ENCODE peak calls at places on chromosome 2, in four cellular contexts. E is IMR-90, U is progenitor cell of endocrine pancreas, O is cardiac fibroblast. X is an unnamed sample.

GRCh38 chr2:134499307-134499706 is 219.5 kb downstream of the TMEM163 start:
- DNase-seq in E (no peak), U (no peak), O (no peak), X (no peak)

GRCh38 chr2:49248506-49248905 is 94.2 kb upstream of the FSHR start:
- DNase-seq in E (peak; percentile 96), U (no peak), O (peak; percentile 98), X (peak; percentile 96)

GRCh38 chr2:180559766-180560165 is 420.6 kb upstream of the UBE2E3 start:
- DNase-seq in E (no peak), U (no peak), O (no peak), X (peak; percentile 25)

GRCh38 chr2:38960609-38961320 is 71.1 kb downstream of the ARHGEF33 start:
- DNase-seq in E (no peak), U (no peak), O (no peak), X (no peak)

GRCh38 chr2:9108210-9108967 is 98.2 kb upstream of the ASAP2 start:
- DNase-seq in E (peak; percentile 51), U (no peak), O (no peak), X (no peak)

GRCh38 chr2:152456262-152456661 is 121.3 kb downstream of the FMNL2 start:
- DNase-seq in E (peak; percentile 20), U (no peak), O (peak; percentile 61), X (peak; percentile 57)

GRCh38 chr2:86396304-86396785 is 44.8 kb upstream of the KDM3A start:
- DNase-seq in E (peak; percentile 20), U (no peak), O (peak; percentile 52), X (peak; percentile 18)

GRCh38 chr2:215059724-215060123 is 78.7 kb downstream of the ABCA12 start:
- DNase-seq in E (peak; percentile 11), U (no peak), O (peak; percentile 6), X (peak; percentile 3)

GRCh38 chr2:101080214-101081068 is 70.7 kb downstream of the TBC1D8 start:
- DNase-seq in E (no peak), U (no peak), O (no peak), X (no peak)

GRCh38 chr2:113105047-113105446 is 22.4 kb upstream of the IL1RN start:
- DNase-seq in E (peak; percentile 46), U (no peak), O (peak; percentile 80), X (peak; percentile 48)

GRCh38 chr2:11775384-11775783 is 29.0 kb downstream of the LPIN1 start:
- DNase-seq in E (peak; percentile 56), U (no peak), O (peak; percentile 61), X (peak; percentile 38)

DNA sequence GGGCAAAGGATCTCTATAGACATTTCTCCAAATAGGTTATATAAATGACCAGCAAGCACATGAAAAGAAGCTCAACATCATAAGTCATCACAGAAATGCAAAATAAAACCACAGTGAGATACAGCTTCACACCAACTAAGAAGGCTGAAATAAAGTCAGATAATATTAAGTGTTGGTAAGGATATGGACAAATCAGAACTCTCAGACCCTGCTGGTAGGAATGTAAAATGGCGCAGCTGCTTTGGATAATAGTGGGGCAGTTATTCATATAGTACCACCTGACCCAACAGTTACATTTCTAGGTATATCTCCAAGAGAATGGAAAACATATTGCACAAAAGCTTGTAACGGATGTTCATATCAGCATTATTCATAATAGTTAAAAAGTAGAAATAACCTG is 14.0 kb downstream of the EPB41L5 start:
- DNase-seq in E (no peak), U (no peak), O (peak; percentile 21), X (no peak)
- TF ChIP-seq CTCF in E (peak; percentile 5), U (peak; percentile 32), O (peak; percentile 24), X (no peak)

DNA sequence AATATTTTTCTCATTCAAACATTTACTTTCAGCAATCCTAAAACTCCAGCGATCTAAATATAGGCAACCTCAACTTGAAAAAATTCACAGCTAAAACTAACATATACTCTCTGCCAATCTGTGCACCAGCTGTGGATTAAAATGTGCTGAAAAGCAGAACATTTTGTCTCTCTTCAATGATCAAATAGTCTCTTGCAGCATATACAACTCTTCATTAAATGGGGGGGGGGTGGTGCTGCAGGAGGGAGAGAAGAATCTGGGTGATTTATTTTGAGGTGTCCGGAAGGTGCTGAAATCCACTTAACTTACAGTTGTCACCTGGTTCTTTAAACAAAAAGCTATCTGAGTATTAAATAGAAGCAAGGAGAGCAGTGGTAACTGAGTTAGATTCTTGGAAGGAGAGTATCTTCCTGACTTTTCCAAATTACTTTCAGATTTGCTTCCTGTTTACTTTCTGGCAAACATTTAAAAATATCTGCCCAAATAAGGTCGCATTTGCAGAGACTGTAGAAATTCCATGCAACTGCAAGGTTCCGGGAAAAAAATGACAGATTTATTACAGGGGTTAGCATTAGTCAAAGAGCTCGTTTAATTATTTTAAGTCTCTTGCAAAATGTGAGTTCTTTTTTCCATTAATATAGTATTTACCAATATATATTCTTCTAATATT is 904.7 kb upstream of the ACVR2A start:
- DNase-seq in E (no peak), U (no peak), O (peak; percentile 22), X (no peak)
- TF ChIP-seq CTCF in E (no peak), U (no peak), O (no peak), X (no peak)

GRCh38 chr2:65430515-65431416 is 1.6 kb downstream of the SPRED2 start:
- DNase-seq in E (peak; percentile 41), U (peak; percentile 44), O (peak; percentile 59), X (peak; percentile 50)
- TF ChIP-seq CTCF in E (no peak), U (no peak), O (no peak), X (no peak)

GRCh38 chr2:96916156-96917007 is 46.5 kb upstream of the SEMA4C start:
- DNase-seq in E (no peak), U (no peak), O (no peak), X (no peak)
- TF ChIP-seq CTCF in E (no peak), U (no peak), O (no peak), X (peak; percentile 19)

DNA sequence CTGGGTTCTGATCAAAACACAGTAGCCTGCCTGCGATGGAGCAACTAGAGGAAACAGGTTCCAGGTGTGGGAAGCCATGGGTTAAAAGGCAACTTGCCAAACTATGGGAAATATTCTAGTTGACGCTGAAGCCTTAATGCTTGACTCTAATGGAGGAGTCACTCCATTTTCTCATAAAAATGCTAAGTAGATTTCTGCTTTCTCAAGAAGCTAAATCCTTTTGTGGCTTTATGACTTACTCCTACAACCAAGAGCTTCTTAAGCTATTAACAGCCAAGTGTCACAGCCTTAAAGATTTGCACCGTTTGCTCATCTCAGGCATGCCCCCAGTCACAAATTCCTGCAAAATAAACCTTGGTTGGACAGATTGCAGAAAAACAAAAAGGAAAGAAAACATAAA is 25.2 kb downstream of the ANKRD44 start:
- DNase-seq in E (no peak), U (no peak), O (no peak), X (no peak)
- TF ChIP-seq CTCF in E (no peak), U (no peak), O (no peak), X (no peak)

GRCh38 chr2:40284797-40285196 is 167.1 kb downstream of the SLC8A1 start:
- DNase-seq in E (peak; percentile 22), U (no peak), O (peak; percentile 57), X (no peak)
- TF ChIP-seq CTCF in E (no peak), U (no peak), O (peak; percentile 9), X (peak; percentile 0)